ENCODE peak calls at places on chromosomes 6 and 20, in seven cellular contexts. I, M, G, J, E, X and V are unnamed samples.

GRCh38 chr20:11389188-11389587 is 528.5 kb upstream of the BTBD3 start:
- DNase-seq in I (no peak), X (no peak), M (no peak), G (no peak), E (no peak), J (peak; percentile 88), V (no peak)

GRCh38 chr6:149446791-149447376 is 37.9 kb downstream of the ZC3H12D start:
- DNase-seq in E (no peak), M (no peak), X (no peak), G (no peak), J (no peak), I (no peak), V (no peak)

GRCh38 chr20:21371193-21371592 is 26.1 kb downstream of the NKX2-4 start:
- DNase-seq in J (no peak), G (no peak), E (no peak), I (no peak), X (no peak), M (no peak), V (no peak)

GRCh38 chr6:156423075-156423474 is 354.1 kb upstream of the ARID1B start:
- DNase-seq in M (no peak), X (peak; percentile 59), I (no peak), G (no peak), J (no peak), E (no peak), V (no peak)

GRCh38 chr6:115976321-115976870 is 84.3 kb downstream of the FRK start:
- DNase-seq in J (no peak), G (no peak), I (no peak), X (no peak), M (no peak), E (no peak), V (no peak)

GRCh38 chr6:168494726-168495125 is 53.7 kb downstream of the SMOC2 start:
- DNase-seq in J (no peak), G (no peak), I (no peak), E (no peak), M (no peak), X (no peak), V (no peak)

GRCh38 chr6:142756215-142756630 is 188.8 kb downstream of the HIVEP2 start:
- DNase-seq in J (peak; percentile 18), E (no peak), G (no peak), M (peak; percentile 6), X (peak; percentile 65), I (no peak), V (peak; percentile 45)

GRCh38 chr20:50562262-50562701 is 52.1 kb downstream of the PTPN1 start:
- DNase-seq in I (no peak), X (no peak), M (no peak), J (no peak), E (no peak), G (no peak), V (no peak)

GRCh38 chr6:119479860-119480655 is 130.5 kb upstream of the MAN1A1 start:
- DNase-seq in J (peak; percentile 74), M (peak; percentile 85), E (no peak), I (no peak), G (no peak), X (peak; percentile 90), V (peak; percentile 76)

GRCh38 chr6:3230275-3231212 is 3.1 kb upstream of the TUBB2B start:
- DNase-seq in G (no peak), I (no peak), X (peak; percentile 46), E (no peak), J (no peak), M (no peak), V (no peak)

GRCh38 chr6:135739288-135739687 is 112.2 kb upstream of the PDE7B start:
- DNase-seq in I (no peak), E (no peak), G (no peak), M (peak; percentile 53), J (no peak), X (peak; percentile 86), V (no peak)

GRCh38 chr6:44245391-44245911 is 1.4 kb upstream of the HSP90AB1 start:
- DNase-seq in J (no peak), G (no peak), X (no peak), M (no peak), E (no peak), I (no peak), V (no peak)

GRCh38 chr6:27579973-27580372 is 107.1 kb upstream of the ZNF184 start:
- DNase-seq in M (no peak), X (no peak), E (no peak), G (no peak), I (no peak), J (no peak), V (no peak)

GRCh38 chr6:156720739-156721714 is 56.2 kb upstream of the ARID1B start:
- DNase-seq in G (peak; percentile 62), M (no peak), J (peak; percentile 87), E (no peak), X (peak; percentile 50), I (no peak), V (peak; percentile 20)

GRCh38 chr6:119929121-119929520 is 579.6 kb upstream of the MAN1A1 start:
- DNase-seq in I (no peak), E (no peak), X (no peak), G (no peak), J (peak; percentile 57), M (no peak), V (no peak)

GRCh38 chr6:54646551-54647300 is 199.8 kb upstream of the FAM83B start:
- DNase-seq in J (no peak), I (no peak), M (peak; percentile 4), G (no peak), X (peak; percentile 40), E (no peak), V (no peak)

GRCh38 chr6:105120570-105120969 is 59.2 kb downstream of the POPDC3 start:
- DNase-seq in J (no peak), I (no peak), X (peak; percentile 9), M (no peak), G (no peak), E (no peak), V (no peak)

GRCh38 chr20:38649275-38649891 is 47.8 kb downstream of the ARHGAP40 start:
- DNase-seq in E (no peak), J (peak; percentile 37), I (no peak), M (peak; percentile 23), X (peak; percentile 67), G (no peak), V (no peak)

GRCh38 chr6:153001767-153002612 is 519 bp downstream of the MTRF1L start:
- DNase-seq in X (peak; percentile 34), G (peak; percentile 20), M (no peak), E (no peak), I (no peak), J (peak; percentile 20), V (no peak)

GRCh38 chr6:56693246-56693607 is 50.5 kb upstream of the DST start:
- DNase-seq in I (no peak), E (no peak), X (peak; percentile 88), M (peak; percentile 89), J (peak; percentile 90), G (peak; percentile 88), V (no peak)

GRCh38 chr6:158500016-158500735 is 59.7 kb upstream of the TMEM181 start:
- DNase-seq in J (peak; percentile 45), M (peak; percentile 49), X (peak; percentile 59), E (no peak), G (no peak), I (no peak), V (no peak)

GRCh38 chr20:57514273-57514751 is 10.6 kb downstream of the CTCFL start:
- DNase-seq in X (peak; percentile 88), E (no peak), G (peak; percentile 79), M (peak; percentile 75), J (peak; percentile 70), I (no peak), V (peak; percentile 10)

GRCh38 chr6:167705211-167705750 is 121.4 kb upstream of the AFDN start:
- DNase-seq in E (no peak), M (no peak), I (no peak), J (no peak), X (no peak), G (no peak), V (no peak)

GRCh38 chr20:64011366-64011779 is 24.6 kb upstream of the C20orf204 start:
- DNase-seq in M (no peak), I (no peak), X (no peak), J (no peak), E (no peak), G (no peak), V (no peak)
- H3K4me3 ChIP-seq in M (no peak overlapping the region), I (peak overlapping the region; percentile 53), X (no peak overlapping the region), J (no peak overlapping the region), E (no peak overlapping the region), G (no peak overlapping the region), V (no peak overlapping the region)

GRCh38 chr6:109442393-109442924 is 1.9 kb downstream of the SMPD2 start:
- DNase-seq in X (no peak), G (no peak), M (no peak), I (no peak), J (no peak), E (no peak), V (no peak)

GRCh38 chr6:109445382-109445781 is 4.9 kb downstream of the SMPD2 start:
- DNase-seq in E (no peak), G (no peak), I (no peak), X (no peak), J (no peak), M (no peak), V (no peak)

GRCh38 chr6:109443425-109443950 is 3.0 kb downstream of the SMPD2 start:
- DNase-seq in J (no peak), M (no peak), E (no peak), G (no peak), X (no peak), I (no peak), V (no peak)

GRCh38 chr6:109441069-109441816 is 719 bp downstream of the SMPD2 start:
- DNase-seq in E (no peak), M (peak; percentile 41), X (peak; percentile 72), J (peak; percentile 67), I (no peak), G (peak; percentile 67), V (no peak)

GRCh38 chr6:109440325-109441068 is at the start of the genes PPIL6 and SMPD2:
- DNase-seq in I (peak; percentile 71), J (peak; percentile 83), X (peak; percentile 91), M (peak; percentile 91), E (peak; percentile 26), G (peak; percentile 89), V (peak; percentile 60)
- TF ChIP-seq CTCF in I (peak; percentile 31), J (no peak), X (peak; percentile 18), M (peak; percentile 27), E (no peak), G (peak; percentile 13), V (peak; percentile 34)

DNA sequence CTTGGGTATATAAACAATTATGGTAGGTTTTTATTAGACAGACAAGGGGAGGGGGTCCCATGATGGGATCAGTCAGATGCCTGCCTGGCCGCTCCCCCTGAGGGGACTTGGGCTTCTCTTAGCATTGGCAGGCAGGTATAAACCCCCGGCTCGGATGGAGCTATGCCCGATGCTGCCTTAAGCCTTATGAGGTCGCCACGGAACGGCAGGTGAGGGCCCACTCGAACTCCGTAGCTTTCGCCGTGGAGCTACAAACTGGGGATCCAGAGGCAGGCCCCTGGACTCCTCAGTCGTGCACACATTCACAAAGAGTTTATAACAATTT is 148.8 kb downstream of the TRIM27 start:
- DNase-seq in G (no peak), M (no peak), I (no peak), E (no peak), X (no peak), J (no peak), V (no peak)
- H3K4me3 ChIP-seq in G (no peak overlapping the region), M (no peak overlapping the region), I (no peak overlapping the region), E (no peak overlapping the region), X (no peak overlapping the region), J (no peak overlapping the region), V (no peak overlapping the region)

DNA sequence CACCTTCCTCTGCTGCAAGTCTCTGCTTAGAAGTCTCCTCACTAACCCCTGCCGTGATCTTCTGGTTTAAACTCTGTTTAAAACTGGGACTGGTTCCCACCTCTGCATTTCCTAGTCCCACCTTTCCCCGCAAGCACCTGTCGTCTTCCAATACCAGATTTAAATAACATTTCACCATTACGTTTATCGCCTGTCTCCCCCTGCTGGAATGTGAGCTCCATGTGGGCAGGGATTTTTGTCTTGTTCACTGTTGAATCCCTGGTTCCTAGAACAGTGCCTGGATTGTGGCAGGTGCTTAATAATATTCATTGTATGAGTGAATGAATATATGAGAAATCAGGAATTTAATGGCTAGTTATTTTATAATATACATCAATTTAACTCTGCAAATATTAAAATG is 2.7 kb downstream of the GUCA1A start:
- DNase-seq in M (no peak), X (no peak), J (no peak), G (no peak), E (no peak), I (no peak), V (no peak)
- TF ChIP-seq CTCF in M (peak; percentile 20), X (peak; percentile 63), J (peak; percentile 29), G (no peak), E (no peak), I (no peak), V (peak; percentile 38)